ENCODE peak calls at places on chromosomes 6 and 20, in five cellular contexts. T, Q, U, C and R are unnamed samples.

GRCh38 chr6:142885182-142885867 is 59.7 kb downstream of the HIVEP2 start:
- DNase-seq in T (peak; percentile 90), Q (peak; percentile 86), U (no peak), C (no peak), R (peak; percentile 86)

GRCh38 chr20:17854307-17854903 is 114.2 kb downstream of the SNX5 start:
- DNase-seq in T (no peak), Q (peak; percentile 89), U (peak; percentile 79), C (no peak), R (no peak)

GRCh38 chr6:106134906-106135634 is 48.9 kb downstream of the PRDM1 start:
- DNase-seq in T (no peak), Q (no peak), U (peak; percentile 60), C (no peak), R (no peak)

GRCh38 chr20:56443654-56444540 is 24.5 kb upstream of the RTF2 start:
- DNase-seq in T (peak; percentile 59), Q (peak; percentile 45), U (no peak), C (peak; percentile 41), R (peak; percentile 75)

GRCh38 chr6:127641905-127642304 is 64.9 kb downstream of the C6orf58 start:
- DNase-seq in T (peak; percentile 3), Q (peak; percentile 75), U (no peak), C (no peak), R (no peak)

GRCh38 chr6:125356888-125357287 is 55.1 kb upstream of the HDDC2 start:
- DNase-seq in T (no peak), Q (peak; percentile 82), U (no peak), C (no peak), R (no peak)

GRCh38 chr20:59354460-59354859 is 54.0 kb downstream of the EDN3 start:
- DNase-seq in T (no peak), Q (no peak), U (no peak), C (no peak), R (no peak)

GRCh38 chr20:38447251-38447661 is 12.1 kb upstream of the SNHG17 start:
- DNase-seq in T (no peak), Q (no peak), U (no peak), C (no peak), R (no peak)

GRCh38 chr6:118548136-118548535 is at the start of gene PLN:
- DNase-seq in T (no peak), Q (no peak), U (no peak), C (no peak), R (no peak)

GRCh38 chr6:170153436-170154319 is 137.2 kb downstream of the DLL1 start:
- DNase-seq in T (no peak), Q (peak; percentile 79), U (peak; percentile 46), C (no peak), R (no peak)

GRCh38 chr6:166605752-166606151 is 19.3 kb upstream of the RAMACL start:
- DNase-seq in T (no peak), Q (peak; percentile 27), U (no peak), C (no peak), R (no peak)

GRCh38 chr6:111972714-111973678 is 80.9 kb upstream of the CCN6 start:
- DNase-seq in T (peak; percentile 85), Q (peak; percentile 68), U (peak; percentile 65), C (peak; percentile 80), R (no peak)

GRCh38 chr6:33668914-33669313 is 42.6 kb downstream of the UQCC2 start:
- DNase-seq in T (no peak), Q (peak; percentile 70), U (no peak), C (no peak), R (peak; percentile 95)

GRCh38 chr6:32200711-32201475 is 8.4 kb upstream of the GPSM3 start:
- DNase-seq in T (no peak), Q (no peak), U (no peak), C (no peak), R (no peak)

GRCh38 chr6:158634695-158635426 is 9.7 kb downstream of the DYNLT1 start:
- DNase-seq in T (no peak), Q (no peak), U (no peak), C (peak; percentile 61), R (no peak)

GRCh38 chr6:23244300-23244699 is 674.9 kb downstream of the HDGFL1 start:
- DNase-seq in T (peak; percentile 58), Q (no peak), U (no peak), C (no peak), R (no peak)

GRCh38 chr6:69138173-69138572 is 503.1 kb downstream of the ADGRB3 start:
- DNase-seq in T (no peak), Q (no peak), U (no peak), C (no peak), R (no peak)

GRCh38 chr6:3228046-3228671 is 706 bp upstream of the TUBB2B start:
- DNase-seq in T (no peak), Q (peak; percentile 94), U (no peak), C (no peak), R (no peak)

GRCh38 chr20:12030470-12030869 is 112.8 kb downstream of the BTBD3 start:
- DNase-seq in T (no peak), Q (no peak), U (no peak), C (no peak), R (no peak)

GRCh38 chr20:37357481-37358365 is 11.8 kb downstream of the SRC start:
- DNase-seq in T (no peak), Q (peak; percentile 35), U (no peak), C (peak; percentile 48), R (peak; percentile 78)

GRCh38 chr20:40522405-40522804 is 166.6 kb downstream of the MAFB start:
- DNase-seq in T (no peak), Q (no peak), U (no peak), C (no peak), R (no peak)

GRCh38 chr6:7505196-7505699 is 36.2 kb upstream of the DSP start:
- DNase-seq in T (no peak), Q (peak; percentile 96), U (no peak), C (no peak), R (peak; percentile 97)

GRCh38 chr20:36614781-36615557 is 9.4 kb downstream of the RAB5IF start:
- DNase-seq in T (no peak), Q (no peak), U (no peak), C (no peak), R (peak; percentile 79)

DNA sequence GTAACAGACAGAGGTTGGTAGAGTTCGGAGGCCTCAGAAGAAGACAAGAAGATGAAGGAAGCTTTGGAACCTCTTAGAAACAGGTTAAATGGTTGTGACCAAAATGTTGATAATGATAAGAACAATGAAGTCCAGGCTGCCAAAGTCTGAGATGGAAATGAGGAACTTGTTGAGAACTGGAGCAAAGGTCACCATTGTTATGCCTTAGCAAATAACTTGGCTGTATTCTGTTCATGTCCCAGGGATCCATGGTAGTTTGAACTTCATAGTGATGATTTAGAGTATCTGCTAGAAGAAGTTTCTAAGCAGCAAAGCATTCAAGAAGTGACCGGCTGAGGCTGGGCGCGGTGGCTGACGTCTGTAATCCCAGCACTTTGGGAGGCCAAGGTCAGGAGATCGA is 11.1 kb upstream of the LSM14B start:
- DNase-seq in T (no peak), Q (no peak), U (no peak), C (no peak), R (no peak)
- H3K9me3 ChIP-seq in T (peaks cover 69% of the 10 kb centered on the region), Q (peaks cover 18% of the 10 kb centered on the region), U (peaks cover 56% of the 10 kb centered on the region), C (peaks cover 4% of the 10 kb centered on the region), R (peaks cover 57% of the 10 kb centered on the region)

DNA sequence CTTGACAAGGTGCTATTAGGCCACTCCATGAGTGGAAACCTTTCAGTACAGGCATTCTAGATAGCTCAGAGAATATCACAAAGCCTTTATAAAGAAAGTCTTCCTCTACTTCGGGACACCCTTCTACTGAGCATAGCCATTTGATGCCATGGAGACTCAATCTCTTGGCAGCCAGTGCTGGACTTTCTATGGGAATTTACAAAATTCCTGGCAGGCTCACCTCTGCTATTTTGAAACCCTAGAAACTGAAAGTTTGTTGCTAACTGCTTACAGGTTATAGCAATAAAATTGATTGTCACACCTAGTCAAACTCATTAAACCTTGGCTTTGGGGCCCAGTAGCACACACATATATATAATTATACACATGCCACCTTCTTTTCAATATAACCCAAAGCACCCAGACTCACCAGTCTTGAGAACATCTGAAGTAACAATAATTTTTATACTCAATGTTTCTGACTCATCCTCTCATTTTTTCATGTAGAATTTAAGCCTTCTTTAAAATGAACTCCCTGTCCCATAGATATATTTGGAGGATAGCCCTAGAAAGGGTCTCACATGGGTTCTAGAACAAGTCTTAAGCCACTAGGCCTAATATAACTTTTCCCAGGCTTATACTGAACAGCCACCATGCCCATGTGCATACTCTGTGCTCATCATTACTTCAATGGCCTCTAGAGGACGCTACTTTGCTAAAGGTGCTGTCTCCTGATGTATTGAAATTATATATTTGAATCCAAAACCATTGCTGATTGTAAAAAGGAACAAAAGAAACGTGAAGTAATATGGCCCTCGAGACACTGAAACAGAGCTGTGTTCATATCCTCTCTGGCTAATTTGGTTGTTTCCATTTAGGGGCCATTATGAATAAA is 368.1 kb upstream of the MARCKS start:
- DNase-seq in T (no peak), Q (no peak), U (no peak), C (no peak), R (no peak)
- TF ChIP-seq CTCF in T (no peak), Q (peak; percentile 81), U (no peak), C (no peak), R (no peak)

GRCh38 chr6:156868385-156868784 is 91.2 kb downstream of the ARID1B start:
- DNase-seq in T (no peak), Q (peak; percentile 63), U (no peak), C (no peak), R (no peak)
- H3K27ac ChIP-seq in T (no peak overlapping the region), Q (no peak overlapping the region), U (no peak overlapping the region), C (no peak overlapping the region), R (no peak overlapping the region)

GRCh38 chr6:168412456-168412855 is 28.5 kb upstream of the SMOC2 start:
- DNase-seq in T (no peak), Q (peak; percentile 29), U (no peak), C (peak; percentile 61), R (no peak)
- H3K9me3 ChIP-seq in T (peaks cover 91% of the 10 kb centered on the region), Q (no peaks in the 10 kb centered on the region), U (no peaks in the 10 kb centered on the region), C (no peaks in the 10 kb centered on the region), R (no peaks in the 10 kb centered on the region)

GRCh38 chr6:4670824-4671409 is 105.3 kb upstream of the CDYL start:
- DNase-seq in T (no peak), Q (no peak), U (no peak), C (no peak), R (no peak)
- TF ChIP-seq CTCF in T (no peak), Q (no peak), U (no peak), C (no peak), R (no peak)

GRCh38 chr6:155077784-155078183 is 82.7 kb downstream of the TIAM2 start:
- DNase-seq in T (no peak), Q (no peak), U (no peak), C (no peak), R (no peak)

GRCh38 chr6:155077331-155077730 is 82.2 kb downstream of the TIAM2 start:
- DNase-seq in T (no peak), Q (no peak), U (no peak), C (no peak), R (no peak)

GRCh38 chr6:155075938-155076337 is 80.8 kb downstream of the TIAM2 start:
- DNase-seq in T (no peak), Q (no peak), U (no peak), C (no peak), R (no peak)

GRCh38 chr6:155079985-155080452 is 84.9 kb downstream of the TIAM2 start:
- DNase-seq in T (no peak), Q (no peak), U (no peak), C (no peak), R (no peak)

GRCh38 chr6:155078331-155078745 is 83.2 kb downstream of the TIAM2 start:
- DNase-seq in T (no peak), Q (no peak), U (no peak), C (no peak), R (no peak)
- H3K27ac ChIP-seq in T (no peak overlapping the region), Q (peak overlapping the region; percentile 14), U (no peak overlapping the region), C (peak overlapping the region; percentile 76), R (no peak overlapping the region)